ENCODE peak calls at places on chromosome 5, in five cellular contexts. N is neural crest cell, R is heart left ventricle, S is AG04450, Q is dorsolateral prefrontal cortex. H is an unnamed sample.

GRCh38 chr5:57777174-57777581 is 294.6 kb upstream of the ACTBL2 start:
- DNase-seq in N (no peak), R (no peak), S (no peak), Q (no peak), H (no peak)

GRCh38 chr5:169901896-169902295 is 78.4 kb downstream of the INSYN2B start:
- DNase-seq in N (no peak), R (no peak), S (no peak), Q (no peak), H (no peak)

GRCh38 chr5:180111273-180111695 is 39.7 kb upstream of the RNF130 start:
- DNase-seq in N (no peak), R (peak; percentile 29), S (no peak), Q (no peak), H (no peak)

GRCh38 chr5:37198066-37198465 is 51.1 kb downstream of the CPLANE1 start:
- DNase-seq in N (no peak), R (no peak), S (no peak), Q (no peak), H (no peak)

GRCh38 chr5:71955718-71956117 is 151.6 kb upstream of the MAP1B start:
- DNase-seq in N (no peak), R (no peak), S (no peak), Q (no peak), H (no peak)

GRCh38 chr5:134825212-134825611 is 20.6 kb upstream of the C5orf24 start:
- DNase-seq in N (no peak), R (no peak), S (no peak), Q (no peak), H (no peak)

GRCh38 chr5:100479079-100479688 is 56.0 kb upstream of the FAM174A start:
- DNase-seq in N (no peak), R (no peak), S (no peak), Q (no peak), H (no peak)

GRCh38 chr5:158880514-158881001 is 219.2 kb downstream of the EBF1 start:
- DNase-seq in N (no peak), R (no peak), S (no peak), Q (peak; percentile 20), H (no peak)

GRCh38 chr5:128535225-128535624 is 2.8 kb downstream of the FBN2 start:
- DNase-seq in N (no peak), R (no peak), S (no peak), Q (no peak), H (no peak)

GRCh38 chr5:60779431-60779830 is 64.6 kb downstream of the ELOVL7 start:
- DNase-seq in N (no peak), R (no peak), S (no peak), Q (no peak), H (no peak)

GRCh38 chr5:141590127-141590526 is 28.7 kb downstream of the DIAPH1 start:
- DNase-seq in N (no peak), R (no peak), S (no peak), Q (no peak), H (no peak)

GRCh38 chr5:71790433-71790832 is 71.4 kb downstream of the CARTPT start:
- DNase-seq in N (no peak), R (no peak), S (no peak), Q (no peak), H (no peak)

GRCh38 chr5:109028608-109029299 is 281.1 kb downstream of the FER start:
- DNase-seq in N (no peak), R (no peak), S (no peak), Q (no peak), H (no peak)

GRCh38 chr5:93395891-93396465 is 185.0 kb downstream of the NR2F1-AS1 start:
- DNase-seq in N (no peak), R (no peak), S (no peak), Q (no peak), H (no peak)

GRCh38 chr5:169831331-169831730 is 149.0 kb downstream of the INSYN2B start:
- DNase-seq in N (no peak), R (no peak), S (no peak), Q (no peak), H (no peak)

GRCh38 chr5:168947212-168947868 is 353.6 kb downstream of the SLIT3 start:
- DNase-seq in N (peak; percentile 74), R (no peak), S (no peak), Q (no peak), H (peak; percentile 35)

GRCh38 chr5:10793785-10794184 is 32.8 kb upstream of the DAP start:
- DNase-seq in N (no peak), R (no peak), S (no peak), Q (no peak), H (no peak)
- TF ChIP-seq CTCF in N (no peak), R (no peak), S (peak; percentile 32), Q (no peak), H (no peak)

GRCh38 chr5:126777257-126777973 is 479 bp downstream of the LMNB1 start:
- DNase-seq in N (no peak), R (peak; percentile 80), S (peak; percentile 23), Q (peak; percentile 72), H (no peak)
- TF ChIP-seq CTCF in N (peak; percentile 37), R (no peak), S (no peak), Q (no peak), H (no peak)

GRCh38 chr5:15502208-15502607 is 2.2 kb downstream of the FBXL7 start:
- DNase-seq in N (no peak), R (no peak), S (no peak), Q (no peak), H (no peak)

GRCh38 chr5:15500326-15500958 is 462 bp downstream of the FBXL7 start:
- DNase-seq in N (peak; percentile 42), R (peak; percentile 79), S (no peak), Q (no peak), H (no peak)

GRCh38 chr5:15501057-15501791 is 1.2 kb downstream of the FBXL7 start:
- DNase-seq in N (peak; percentile 46), R (no peak), S (no peak), Q (peak; percentile 19), H (no peak)

GRCh38 chr5:15496886-15497285 is 3.1 kb upstream of the FBXL7 start:
- DNase-seq in N (no peak), R (no peak), S (no peak), Q (no peak), H (no peak)

DNA sequence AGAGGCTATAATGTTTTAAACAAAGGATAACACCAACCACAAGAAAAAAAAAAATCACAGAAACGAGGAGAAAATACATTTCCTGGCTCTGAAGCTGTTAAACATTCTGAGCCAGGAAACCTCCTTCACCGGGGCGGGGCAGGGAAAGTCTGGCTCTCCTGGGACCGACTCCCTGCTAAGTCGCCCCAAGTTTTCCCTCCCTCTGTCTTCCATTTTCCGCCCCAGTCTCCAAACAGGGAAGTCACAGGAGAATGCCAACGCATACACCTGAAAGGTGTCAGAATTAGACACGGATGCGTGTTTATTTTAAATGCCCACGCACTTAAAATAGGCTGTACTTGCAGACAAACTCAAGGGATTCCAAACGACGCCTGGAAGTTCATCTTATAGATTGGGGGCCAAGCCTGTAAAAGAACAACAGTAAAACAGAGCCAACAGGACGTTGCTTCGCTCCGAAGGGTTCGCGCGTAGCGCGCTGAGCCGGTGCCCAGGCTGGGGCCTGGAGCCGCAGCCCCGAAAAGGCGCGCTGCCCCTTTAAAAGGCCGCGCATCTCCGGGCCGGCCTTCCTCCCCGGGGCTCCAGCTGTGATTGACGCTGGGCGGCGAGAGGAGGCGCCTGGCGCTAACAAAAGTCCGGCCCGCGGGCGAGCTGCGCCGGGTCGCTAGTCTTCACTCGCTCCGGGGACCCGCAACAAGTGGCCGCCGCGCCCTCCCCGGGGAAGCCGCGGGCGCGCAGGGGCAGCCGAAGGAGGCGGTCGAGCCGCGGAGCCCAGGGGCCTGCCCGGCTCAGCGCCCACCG is at the start of gene FBXL7:
- DNase-seq in N (peak; percentile 76), R (peak; percentile 91), S (peak; percentile 41), Q (peak; percentile 53), H (no peak)
- TF ChIP-seq CTCF in N (peak; percentile 22), R (peak; percentile 33), S (peak; percentile 20), Q (peak; percentile 51), H (no peak)

GRCh38 chr5:1367149-1367548 is 22.2 kb upstream of the CLPTM1L start:
- DNase-seq in N (no peak), R (no peak), S (no peak), Q (no peak), H (no peak)
- TF ChIP-seq CTCF in N (no peak), R (no peak), S (no peak), Q (no peak), H (no peak)

GRCh38 chr5:41433552-41434181 is 76.7 kb downstream of the PLCXD3 start:
- DNase-seq in N (no peak), R (no peak), S (no peak), Q (no peak), H (no peak)
- TF ChIP-seq CTCF in N (peak; percentile 65), R (no peak), S (peak; percentile 52), Q (no peak), H (peak; percentile 36)

GRCh38 chr5:177086918-177087706 is 397 bp downstream of the FGFR4 start:
- DNase-seq in N (peak; percentile 52), R (peak; percentile 70), S (no peak), Q (no peak), H (peak; percentile 81)
- TF ChIP-seq CTCF in N (peak; percentile 77), R (peak; percentile 37), S (peak; percentile 45), Q (peak; percentile 24), H (peak; percentile 40)